ENCODE peak calls at places on chromosomes 13 and 19, in five cellular contexts. N is putamen, R is cardiac fibroblast, J is immature natural killer cell, W is colonic mucosa. M is an unnamed sample.

GRCh38 chr19:17074628-17075034 is 621 bp downstream of the HAUS8 start:
- DNase-seq in N (no peak), R (no peak), J (no peak), W (no peak), M (no peak)

GRCh38 chr13:96223231-96223630 is 133.3 kb downstream of the HS6ST3 start:
- DNase-seq in J (no peak), N (no peak), R (no peak), W (no peak), M (no peak)

GRCh38 chr13:39946769-39947168 is 291.3 kb downstream of the COG6 start:
- DNase-seq in J (no peak), W (no peak), R (no peak), N (no peak), M (no peak)

GRCh38 chr13:98576215-98576945 is 527 bp downstream of the STK24 start:
- DNase-seq in W (peak; percentile 67), N (no peak), J (peak; percentile 50), R (peak; percentile 34), M (peak; percentile 13)

GRCh38 chr13:60334310-60334709 is 62.7 kb upstream of the TDRD3 start:
- DNase-seq in R (no peak), J (no peak), N (no peak), W (no peak), M (no peak)

GRCh38 chr13:95437561-95437960 is 115.0 kb upstream of the CLDN10 start:
- DNase-seq in R (no peak), J (no peak), N (no peak), W (no peak), M (no peak)

GRCh38 chr13:40480012-40480914 is 186.2 kb downstream of the FOXO1 start:
- DNase-seq in N (no peak), W (no peak), J (no peak), R (no peak), M (no peak)

GRCh38 chr19:49878744-49879070 is 1.2 kb downstream of the TBC1D17 start:
- DNase-seq in W (peak; percentile 35), N (no peak), R (no peak), J (no peak), M (no peak)

GRCh38 chr19:2111425-2111824 is 14.7 kb downstream of the IZUMO4 start:
- DNase-seq in W (no peak), R (no peak), N (no peak), J (no peak), M (no peak)

GRCh38 chr13:63190219-63190618 is 1774.6 kb upstream of the PCDH20 start:
- DNase-seq in W (no peak), J (no peak), N (no peak), R (no peak), M (no peak)

GRCh38 chr13:35718084-35718483 is 241.6 kb upstream of the MAB21L1 start:
- DNase-seq in W (no peak), N (no peak), J (no peak), R (no peak), M (no peak)

GRCh38 chr19:29831041-29831548 is 19.3 kb downstream of the CCNE1 start:
- DNase-seq in J (no peak), R (peak; percentile 47), W (no peak), N (no peak), M (no peak)